ENCODE peak calls at places on chromosome 9, in six cellular contexts. One of them, this sample, is unnamed.

GRCh38 chr9:6305954-6306563 is 22.1 kb upstream of the TPD52L3 start:
- DNase-seq in activated T-cell treated with anti-CD3 and anti-CD28 coated beads for 24 hours: no peak
- DNase-seq in psoas muscle: no peak
- DNase-seq in adrenal gland: no peak
- DNase-seq in lower lobe of right lung: no peak
- DNase-seq in ureter: no peak
- DNase-seq in this sample: peak

GRCh38 chr9:99822596-99823391 is 1.1 kb downstream of the NR4A3 start:
- DNase-seq in activated T-cell treated with anti-CD3 and anti-CD28 coated beads for 24 hours: no peak
- DNase-seq in psoas muscle: peak
- DNase-seq in adrenal gland: peak
- DNase-seq in lower lobe of right lung: peak
- DNase-seq in ureter: peak
- DNase-seq in this sample: no peak

GRCh38 chr9:16221350-16221749 is 649.1 kb downstream of the BNC2 start:
- DNase-seq in activated T-cell treated with anti-CD3 and anti-CD28 coated beads for 24 hours: no peak
- DNase-seq in psoas muscle: peak
- DNase-seq in adrenal gland: no peak
- DNase-seq in lower lobe of right lung: no peak
- DNase-seq in ureter: no peak
- DNase-seq in this sample: no peak

GRCh38 chr9:137589441-137590122 is 730 bp downstream of the ZMYND19 start:
- DNase-seq in activated T-cell treated with anti-CD3 and anti-CD28 coated beads for 24 hours: no peak
- DNase-seq in psoas muscle: no peak
- DNase-seq in adrenal gland: no peak
- DNase-seq in lower lobe of right lung: peak
- DNase-seq in ureter: no peak
- DNase-seq in this sample: no peak

GRCh38 chr9:70112981-70113380 is 69.3 kb downstream of the MAMDC2 start:
- DNase-seq in activated T-cell treated with anti-CD3 and anti-CD28 coated beads for 24 hours: no peak
- DNase-seq in psoas muscle: no peak
- DNase-seq in adrenal gland: no peak
- DNase-seq in lower lobe of right lung: no peak
- DNase-seq in ureter: no peak
- DNase-seq in this sample: peak

GRCh38 chr9:91843623-91844111 is 106.4 kb downstream of the ROR2 start:
- DNase-seq in activated T-cell treated with anti-CD3 and anti-CD28 coated beads for 24 hours: no peak
- DNase-seq in psoas muscle: no peak
- DNase-seq in adrenal gland: peak
- DNase-seq in lower lobe of right lung: no peak
- DNase-seq in ureter: no peak
- DNase-seq in this sample: no peak

GRCh38 chr9:133356391-133357091 is at the start of the genes SURF1 and SURF2:
- DNase-seq in activated T-cell treated with anti-CD3 and anti-CD28 coated beads for 24 hours: peak
- DNase-seq in psoas muscle: peak
- DNase-seq in adrenal gland: peak
- DNase-seq in lower lobe of right lung: peak
- DNase-seq in ureter: peak
- DNase-seq in this sample: peak

GRCh38 chr9:87792831-87793288 is 66.9 kb downstream of the CTSL start:
- DNase-seq in activated T-cell treated with anti-CD3 and anti-CD28 coated beads for 24 hours: peak
- DNase-seq in psoas muscle: peak
- DNase-seq in adrenal gland: peak
- DNase-seq in lower lobe of right lung: peak
- DNase-seq in ureter: peak
- DNase-seq in this sample: no peak

GRCh38 chr9:30484690-30485089 is 1899.8 kb upstream of the ACO1 start:
- DNase-seq in activated T-cell treated with anti-CD3 and anti-CD28 coated beads for 24 hours: no peak
- DNase-seq in psoas muscle: no peak
- DNase-seq in adrenal gland: no peak
- DNase-seq in lower lobe of right lung: no peak
- DNase-seq in ureter: no peak
- DNase-seq in this sample: no peak

GRCh38 chr9:72232778-72233177 is 83.5 kb downstream of the GDA start:
- DNase-seq in activated T-cell treated with anti-CD3 and anti-CD28 coated beads for 24 hours: no peak
- DNase-seq in psoas muscle: no peak
- DNase-seq in adrenal gland: no peak
- DNase-seq in lower lobe of right lung: no peak
- DNase-seq in ureter: no peak
- DNase-seq in this sample: no peak

GRCh38 chr9:90853945-90854344 is 52.3 kb downstream of the SYK start:
- DNase-seq in activated T-cell treated with anti-CD3 and anti-CD28 coated beads for 24 hours: no peak
- DNase-seq in psoas muscle: no peak
- DNase-seq in adrenal gland: no peak
- DNase-seq in lower lobe of right lung: no peak
- DNase-seq in ureter: no peak
- DNase-seq in this sample: no peak

GRCh38 chr9:20054734-20055133 is 265.9 kb upstream of the SLC24A2 start:
- DNase-seq in activated T-cell treated with anti-CD3 and anti-CD28 coated beads for 24 hours: no peak
- DNase-seq in psoas muscle: no peak
- DNase-seq in adrenal gland: no peak
- DNase-seq in lower lobe of right lung: no peak
- DNase-seq in ureter: no peak
- DNase-seq in this sample: no peak

GRCh38 chr9:136734837-136735496 is 7.8 kb downstream of the LCN10 start:
- DNase-seq in activated T-cell treated with anti-CD3 and anti-CD28 coated beads for 24 hours: no peak
- DNase-seq in psoas muscle: no peak
- DNase-seq in adrenal gland: no peak
- DNase-seq in lower lobe of right lung: no peak
- DNase-seq in ureter: no peak
- DNase-seq in this sample: no peak

GRCh38 chr9:89174291-89174690 is 4.3 kb downstream of the SHC3 start:
- DNase-seq in activated T-cell treated with anti-CD3 and anti-CD28 coated beads for 24 hours: no peak
- DNase-seq in psoas muscle: no peak
- DNase-seq in adrenal gland: no peak
- DNase-seq in lower lobe of right lung: no peak
- DNase-seq in ureter: no peak
- DNase-seq in this sample: no peak

GRCh38 chr9:115810166-115810565 is 343.4 kb upstream of the PAPPA start:
- DNase-seq in activated T-cell treated with anti-CD3 and anti-CD28 coated beads for 24 hours: no peak
- DNase-seq in psoas muscle: no peak
- DNase-seq in adrenal gland: no peak
- DNase-seq in lower lobe of right lung: no peak
- DNase-seq in ureter: no peak
- DNase-seq in this sample: no peak

GRCh38 chr9:129669946-129670345 is 4.5 kb downstream of the PRRX2 start:
- DNase-seq in activated T-cell treated with anti-CD3 and anti-CD28 coated beads for 24 hours: no peak
- DNase-seq in psoas muscle: no peak
- DNase-seq in adrenal gland: no peak
- DNase-seq in lower lobe of right lung: no peak
- DNase-seq in ureter: no peak
- DNase-seq in this sample: no peak

GRCh38 chr9:129006328-129007034 is 21.6 kb downstream of the SH3GLB2 start:
- DNase-seq in activated T-cell treated with anti-CD3 and anti-CD28 coated beads for 24 hours: peak
- DNase-seq in psoas muscle: peak
- DNase-seq in adrenal gland: peak
- DNase-seq in lower lobe of right lung: peak
- DNase-seq in ureter: peak
- DNase-seq in this sample: no peak

GRCh38 chr9:91245432-91246313 is 116.0 kb downstream of the AUH start:
- DNase-seq in activated T-cell treated with anti-CD3 and anti-CD28 coated beads for 24 hours: no peak
- DNase-seq in psoas muscle: no peak
- DNase-seq in adrenal gland: no peak
- DNase-seq in lower lobe of right lung: no peak
- DNase-seq in ureter: no peak
- DNase-seq in this sample: no peak

GRCh38 chr9:25677301-25678146 is 720 bp downstream of the TUSC1 start:
- DNase-seq in activated T-cell treated with anti-CD3 and anti-CD28 coated beads for 24 hours: no peak
- DNase-seq in psoas muscle: peak
- DNase-seq in adrenal gland: peak
- DNase-seq in lower lobe of right lung: peak
- DNase-seq in ureter: peak
- DNase-seq in this sample: no peak

GRCh38 chr9:36134761-36135505 is 1.6 kb upstream of the GLIPR2 start:
- DNase-seq in activated T-cell treated with anti-CD3 and anti-CD28 coated beads for 24 hours: no peak
- DNase-seq in psoas muscle: no peak
- DNase-seq in adrenal gland: no peak
- DNase-seq in lower lobe of right lung: no peak
- DNase-seq in ureter: no peak
- DNase-seq in this sample: no peak

GRCh38 chr9:124869466-124869985 is 7.6 kb downstream of the ARPC5L start:
- DNase-seq in activated T-cell treated with anti-CD3 and anti-CD28 coated beads for 24 hours: no peak
- DNase-seq in psoas muscle: no peak
- DNase-seq in adrenal gland: no peak
- DNase-seq in lower lobe of right lung: no peak
- DNase-seq in ureter: no peak
- DNase-seq in this sample: no peak

GRCh38 chr9:87594218-87594617 is 96.6 kb downstream of the DAPK1 start:
- DNase-seq in activated T-cell treated with anti-CD3 and anti-CD28 coated beads for 24 hours: no peak
- DNase-seq in psoas muscle: no peak
- DNase-seq in adrenal gland: no peak
- DNase-seq in lower lobe of right lung: peak
- DNase-seq in ureter: no peak
- DNase-seq in this sample: no peak

GRCh38 chr9:109817846-109818472 is 38.0 kb downstream of the PALM2AKAP2 start:
- DNase-seq in activated T-cell treated with anti-CD3 and anti-CD28 coated beads for 24 hours: peak
- DNase-seq in psoas muscle: no peak
- DNase-seq in adrenal gland: peak
- DNase-seq in lower lobe of right lung: no peak
- DNase-seq in ureter: peak
- DNase-seq in this sample: peak

GRCh38 chr9:20207161-20207560 is 415.1 kb downstream of the MLLT3 start:
- DNase-seq in activated T-cell treated with anti-CD3 and anti-CD28 coated beads for 24 hours: no peak
- DNase-seq in psoas muscle: no peak
- DNase-seq in adrenal gland: no peak
- DNase-seq in lower lobe of right lung: no peak
- DNase-seq in ureter: no peak
- DNase-seq in this sample: no peak

GRCh38 chr9:91844170-91844569 is 105.9 kb downstream of the ROR2 start:
- DNase-seq in activated T-cell treated with anti-CD3 and anti-CD28 coated beads for 24 hours: no peak
- DNase-seq in psoas muscle: no peak
- DNase-seq in adrenal gland: peak
- DNase-seq in lower lobe of right lung: peak
- DNase-seq in ureter: peak
- DNase-seq in this sample: no peak

GRCh38 chr9:72203205-72203803 is 54.1 kb downstream of the GDA start:
- DNase-seq in activated T-cell treated with anti-CD3 and anti-CD28 coated beads for 24 hours: no peak
- DNase-seq in psoas muscle: no peak
- DNase-seq in adrenal gland: peak
- DNase-seq in lower lobe of right lung: no peak
- DNase-seq in ureter: no peak
- DNase-seq in this sample: no peak

GRCh38 chr9:128254855-128255759 is 20.7 kb downstream of the GOLGA2 start:
- DNase-seq in activated T-cell treated with anti-CD3 and anti-CD28 coated beads for 24 hours: peak
- DNase-seq in psoas muscle: peak
- DNase-seq in adrenal gland: peak
- DNase-seq in lower lobe of right lung: peak
- DNase-seq in ureter: no peak
- DNase-seq in this sample: no peak

GRCh38 chr9:135925496-135926133 is 18.3 kb upstream of the CAMSAP1 start:
- DNase-seq in activated T-cell treated with anti-CD3 and anti-CD28 coated beads for 24 hours: peak
- DNase-seq in psoas muscle: no peak
- DNase-seq in adrenal gland: no peak
- DNase-seq in lower lobe of right lung: peak
- DNase-seq in ureter: no peak
- DNase-seq in this sample: no peak

This sample was measured in NCI-H2029 treated with DMSO at 0.1 percent for 48 hours.